ENCODE peak calls at places on chromosome 6, in four cellular contexts. One of them, this sample, is unnamed.

GRCh38 chr6:43268348-43268685 is 25.0 kb downstream of the TTBK1 start:
- DNase-seq in GM23248: peak
- DNase-seq in mesendoderm: no peak
- DNase-seq in PC-3: no peak
- DNase-seq in this sample: no peak

GRCh38 chr6:31057426-31058003 is 47.2 kb downstream of the MUC22 start:
- DNase-seq in GM23248: peak
- DNase-seq in mesendoderm: no peak
- DNase-seq in PC-3: peak
- DNase-seq in this sample: no peak

GRCh38 chr6:153312633-153313032 is 181.6 kb upstream of the RGS17 start:
- DNase-seq in GM23248: peak
- DNase-seq in PC-3: peak
- DNase-seq in mesendoderm: peak
- DNase-seq in this sample: peak

GRCh38 chr6:14934844-14935243 is 311.0 kb upstream of the JARID2 start:
- DNase-seq in mesendoderm: no peak
- DNase-seq in PC-3: no peak
- DNase-seq in GM23248: no peak
- DNase-seq in this sample: no peak

GRCh38 chr6:116370717-116371383 is at the start of gene DSE:
- DNase-seq in PC-3: peak
- DNase-seq in mesendoderm: peak
- DNase-seq in GM23248: peak
- DNase-seq in this sample: peak

GRCh38 chr6:43369174-43370002 is at the start of gene ZNF318:
- DNase-seq in GM23248: peak
- DNase-seq in PC-3: peak
- DNase-seq in mesendoderm: peak
- DNase-seq in this sample: peak

GRCh38 chr6:111922454-111923297 is 49.4 kb upstream of the FYN start:
- DNase-seq in PC-3: peak
- DNase-seq in GM23248: peak
- DNase-seq in mesendoderm: peak
- DNase-seq in this sample: no peak

GRCh38 chr6:49457771-49458170 is 5.3 kb downstream of the MMUT start:
- DNase-seq in GM23248: peak
- DNase-seq in mesendoderm: no peak
- DNase-seq in PC-3: no peak
- DNase-seq in this sample: no peak

GRCh38 chr6:32983493-32983848 is 15.1 kb downstream of the BRD2 start:
- DNase-seq in PC-3: no peak
- DNase-seq in mesendoderm: no peak
- DNase-seq in GM23248: no peak
- DNase-seq in this sample: no peak

GRCh38 chr6:55758156-55758942 is 117.0 kb downstream of the BMP5 start:
- DNase-seq in mesendoderm: no peak
- DNase-seq in PC-3: peak
- DNase-seq in GM23248: peak
- DNase-seq in this sample: no peak

GRCh38 chr6:105179244-105180065 is at the start of gene POPDC3:
- DNase-seq in GM23248: peak
- DNase-seq in PC-3: peak
- DNase-seq in mesendoderm: peak
- DNase-seq in this sample: peak

GRCh38 chr6:111423960-111424846 is 58.8 kb downstream of the REV3L start:
- DNase-seq in mesendoderm: no peak
- DNase-seq in GM23248: peak
- DNase-seq in PC-3: peak
- DNase-seq in this sample: no peak

GRCh38 chr6:35489995-35490791 is 6.7 kb downstream of the TEAD3 start:
- DNase-seq in GM23248: peak
- DNase-seq in mesendoderm: peak
- DNase-seq in PC-3: no peak
- DNase-seq in this sample: peak

GRCh38 chr6:3183071-3183470 is 25.7 kb upstream of the TUBB2A start:
- DNase-seq in PC-3: no peak
- DNase-seq in GM23248: no peak
- DNase-seq in mesendoderm: no peak
- DNase-seq in this sample: no peak

GRCh38 chr6:151440930-151441329 is 11.0 kb downstream of the RMND1 start:
- DNase-seq in GM23248: peak
- DNase-seq in PC-3: no peak
- DNase-seq in mesendoderm: no peak
- DNase-seq in this sample: no peak

GRCh38 chr6:39307462-39307861 is 6.8 kb downstream of the KCNK17 start:
- DNase-seq in GM23248: no peak
- DNase-seq in mesendoderm: no peak
- DNase-seq in PC-3: no peak
- DNase-seq in this sample: no peak
- H3K4me3 ChIP-seq in GM23248: no peak
- H3K4me3 ChIP-seq in mesendoderm: no peak
- H3K4me3 ChIP-seq in PC-3: no peak
- H3K4me3 ChIP-seq in this sample: no peak

GRCh38 chr6:139172567-139172966 is 37.7 kb downstream of the HECA start:
- DNase-seq in PC-3: no peak
- DNase-seq in mesendoderm: no peak
- DNase-seq in GM23248: no peak
- DNase-seq in this sample: no peak
- H3K4me3 ChIP-seq in PC-3: no peak
- H3K4me3 ChIP-seq in mesendoderm: no peak
- H3K4me3 ChIP-seq in GM23248: no peak
- H3K4me3 ChIP-seq in this sample: no peak

GRCh38 chr6:34391711-34392496 is 565 bp downstream of the NUDT3 start:
- DNase-seq in PC-3: peak
- DNase-seq in GM23248: peak
- DNase-seq in mesendoderm: peak
- DNase-seq in this sample: peak

GRCh38 chr6:34393191-34393967 is 910 bp upstream of the NUDT3 start:
- DNase-seq in PC-3: peak
- DNase-seq in mesendoderm: no peak
- DNase-seq in GM23248: no peak
- DNase-seq in this sample: no peak

GRCh38 chr6:34396518-34396917 is 4.0 kb upstream of the NUDT3 start:
- DNase-seq in PC-3: no peak
- DNase-seq in GM23248: no peak
- DNase-seq in mesendoderm: no peak
- DNase-seq in this sample: no peak

GRCh38 chr6:34392497-34393190 is at the start of gene NUDT3:
- DNase-seq in mesendoderm: peak
- DNase-seq in GM23248: peak
- DNase-seq in PC-3: peak
- DNase-seq in this sample: peak

DNA sequence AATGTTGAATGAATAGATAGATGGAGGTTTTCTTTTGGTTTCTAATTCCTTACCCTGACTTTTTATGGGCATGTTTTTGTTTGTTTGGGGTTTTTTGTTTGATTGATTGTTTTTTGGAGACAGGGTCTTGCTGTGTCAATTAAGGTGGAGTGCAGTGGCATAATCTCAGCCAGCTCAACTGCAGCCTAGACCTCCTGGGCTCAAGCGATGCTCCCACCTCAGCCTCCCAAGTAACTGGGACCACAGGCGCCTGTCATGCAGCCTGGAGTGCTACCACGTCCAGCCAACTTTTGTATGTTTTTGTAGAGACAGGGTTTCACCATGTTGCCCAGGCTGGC is 1.5 kb upstream of the NUDT3 start:
- DNase-seq in GM23248: no peak
- DNase-seq in mesendoderm: no peak
- DNase-seq in PC-3: no peak
- DNase-seq in this sample: no peak
- H3K4me3 ChIP-seq in GM23248: no peak
- H3K4me3 ChIP-seq in mesendoderm: no peak
- H3K4me3 ChIP-seq in PC-3: peak
- H3K4me3 ChIP-seq in this sample: no peak

GRCh38 chr6:1607557-1608221 is 2.0 kb upstream of the FOXC1 start:
- DNase-seq in PC-3: no peak
- DNase-seq in GM23248: peak
- DNase-seq in mesendoderm: peak
- DNase-seq in this sample: no peak
- H3K4me3 ChIP-seq in PC-3: no peak
- H3K4me3 ChIP-seq in GM23248: no peak
- H3K4me3 ChIP-seq in mesendoderm: no peak
- H3K4me3 ChIP-seq in this sample: no peak

GRCh38 chr6:157603314-157603940 is 219.6 kb upstream of the SNX9 start:
- DNase-seq in PC-3: no peak
- DNase-seq in GM23248: no peak
- DNase-seq in mesendoderm: no peak
- DNase-seq in this sample: no peak

GRCh38 chr6:157600807-157601206 is 219.8 kb downstream of the ZDHHC14 start:
- DNase-seq in mesendoderm: no peak
- DNase-seq in PC-3: no peak
- DNase-seq in GM23248: no peak
- DNase-seq in this sample: no peak

GRCh38 chr6:157603971-157604370 is 219.1 kb upstream of the SNX9 start:
- DNase-seq in mesendoderm: no peak
- DNase-seq in PC-3: no peak
- DNase-seq in GM23248: no peak
- DNase-seq in this sample: no peak

GRCh38 chr6:157604816-157605215 is 218.2 kb upstream of the SNX9 start:
- DNase-seq in mesendoderm: no peak
- DNase-seq in GM23248: peak
- DNase-seq in PC-3: no peak
- DNase-seq in this sample: no peak

DNA sequence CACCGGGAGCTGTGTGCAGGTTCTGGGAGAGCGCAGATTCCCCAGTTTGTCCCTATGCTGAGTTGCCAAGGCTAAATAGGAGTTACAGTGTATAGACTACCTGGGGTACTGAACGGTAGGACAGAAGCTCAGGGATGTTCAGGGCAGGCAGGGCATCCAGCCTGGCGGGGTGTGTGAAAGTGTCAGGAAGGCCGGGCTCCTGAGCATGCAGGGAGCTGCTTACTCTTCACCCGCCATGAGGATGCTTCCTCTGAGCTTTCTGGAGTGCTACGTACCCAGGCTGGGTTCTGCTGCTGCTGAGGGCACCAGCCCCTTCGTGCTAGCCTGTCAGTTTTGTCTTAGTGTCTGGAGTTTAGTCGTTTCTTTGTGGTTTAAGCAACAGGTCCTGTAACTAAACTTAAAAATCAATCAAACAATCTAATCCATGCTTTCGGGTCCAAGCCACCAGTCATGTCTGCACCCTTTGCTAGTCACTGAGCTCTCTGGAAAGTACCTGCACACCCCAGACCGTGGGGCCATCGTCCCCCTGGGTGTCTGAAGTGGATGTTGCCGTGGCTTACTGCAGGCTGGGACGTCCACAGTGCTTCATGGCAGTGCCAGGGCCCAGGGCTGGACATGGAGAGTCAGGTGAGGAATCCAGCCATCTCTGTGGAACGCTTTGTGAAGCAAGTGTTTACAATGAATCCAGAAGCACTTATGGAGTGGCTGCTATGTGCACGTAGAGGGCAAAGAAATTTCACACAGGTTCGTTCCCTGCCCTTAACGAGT is 220.3 kb upstream of the SNX9 start:
- DNase-seq in GM23248: no peak
- DNase-seq in PC-3: no peak
- DNase-seq in mesendoderm: no peak
- DNase-seq in this sample: no peak
- H3K4me3 ChIP-seq in GM23248: no peak
- H3K4me3 ChIP-seq in PC-3: no peak
- H3K4me3 ChIP-seq in mesendoderm: no peak
- H3K4me3 ChIP-seq in this sample: no peak

GRCh38 chr6:46244670-46245069 is 73.9 kb upstream of the ENPP5 start:
- DNase-seq in mesendoderm: no peak
- DNase-seq in PC-3: no peak
- DNase-seq in GM23248: no peak
- DNase-seq in this sample: no peak

GRCh38 chr6:46243754-46244153 is 73.0 kb upstream of the ENPP5 start:
- DNase-seq in GM23248: no peak
- DNase-seq in mesendoderm: no peak
- DNase-seq in PC-3: no peak
- DNase-seq in this sample: no peak

GRCh38 chr6:46248143-46248542 is 77.4 kb upstream of the ENPP5 start:
- DNase-seq in PC-3: no peak
- DNase-seq in GM23248: no peak
- DNase-seq in mesendoderm: no peak
- DNase-seq in this sample: no peak

GRCh38 chr6:46246727-46247126 is 75.9 kb upstream of the ENPP5 start:
- DNase-seq in PC-3: no peak
- DNase-seq in GM23248: no peak
- DNase-seq in mesendoderm: no peak
- DNase-seq in this sample: no peak

GRCh38 chr6:46246081-46246480 is 75.3 kb upstream of the ENPP5 start:
- DNase-seq in GM23248: peak
- DNase-seq in PC-3: no peak
- DNase-seq in mesendoderm: no peak
- DNase-seq in this sample: no peak
- H3K4me3 ChIP-seq in GM23248: no peak
- H3K4me3 ChIP-seq in PC-3: no peak
- H3K4me3 ChIP-seq in mesendoderm: no peak
- H3K4me3 ChIP-seq in this sample: no peak

GRCh38 chr6:148760143-148760505 is 13.3 kb downstream of the UST start:
- DNase-seq in PC-3: no peak
- DNase-seq in mesendoderm: no peak
- DNase-seq in GM23248: peak
- DNase-seq in this sample: no peak
- H3K4me3 ChIP-seq in PC-3: no peak
- H3K4me3 ChIP-seq in mesendoderm: no peak
- H3K4me3 ChIP-seq in GM23248: peak
- H3K4me3 ChIP-seq in this sample: no peak

DNA sequence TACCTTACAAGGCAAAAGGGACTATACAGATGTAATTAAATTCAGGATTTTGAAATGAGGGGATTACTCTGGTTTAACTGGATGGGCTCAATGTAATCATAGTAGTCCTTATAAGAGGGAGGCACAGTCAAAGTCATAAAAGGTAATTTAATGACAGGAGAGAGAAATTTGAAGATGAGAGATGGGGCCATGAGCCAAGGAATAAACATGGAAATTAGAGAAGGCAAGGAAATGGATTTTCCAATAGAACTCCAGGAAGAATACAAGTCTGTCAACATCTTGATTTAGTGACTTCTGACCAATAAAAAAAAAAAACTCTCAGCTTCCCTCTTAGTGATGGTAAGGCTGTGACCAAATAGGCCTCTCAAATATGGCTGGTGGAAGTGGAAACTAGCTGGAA is 101.9 kb upstream of the BEND3 start:
- DNase-seq in PC-3: no peak
- DNase-seq in mesendoderm: no peak
- DNase-seq in GM23248: no peak
- DNase-seq in this sample: no peak
- H3K4me3 ChIP-seq in PC-3: no peak
- H3K4me3 ChIP-seq in mesendoderm: no peak
- H3K4me3 ChIP-seq in GM23248: no peak
- H3K4me3 ChIP-seq in this sample: no peak

This sample was measured in left lung.